ENCODE peak calls at places on chromosome 22, in seven cellular contexts. K is mesendoderm, E is neuronal stem cell, S is mesenchymal stem cell, X is IMR-90, R is H9, L is H1. T is an unnamed sample.
A peak's percentile ranks its signal among the peaks of the same experiment; 100 is the strongest.

GRCh38 chr22:43044402-43044801 is 29.5 kb upstream of the PACSIN2 start:
- DNase-seq in R (no peak), K (no peak), E (no peak), L (no peak), X (no peak), S (no peak), T (no peak)

GRCh38 chr22:24414984-24415945 is 12.1 kb upstream of the ADORA2A start:
- DNase-seq in S (no peak), L (no peak), E (no peak), R (no peak), K (no peak), X (peak; percentile 53), T (no peak)

GRCh38 chr22:36569999-36570398 is 41.0 kb upstream of the EIF3D start:
- DNase-seq in E (peak; percentile 21), L (peak; percentile 38), R (peak; percentile 83), X (peak; percentile 27), K (peak; percentile 80), S (no peak), T (peak; percentile 57)

GRCh38 chr22:40237241-40237640 is 59.5 kb downstream of the TNRC6B start:
- DNase-seq in R (peak; percentile 17), K (no peak), S (no peak), E (no peak), X (no peak), L (no peak), T (no peak)

GRCh38 chr22:24051568-24051967 is 40.5 kb downstream of the CABIN1 start:
- DNase-seq in K (no peak), X (no peak), S (no peak), L (no peak), R (no peak), E (no peak), T (no peak)

GRCh38 chr22:24753919-24754318 is 20.6 kb downstream of the PIWIL3 start:
- DNase-seq in R (no peak), S (no peak), K (no peak), X (no peak), L (no peak), E (no peak), T (no peak)

GRCh38 chr22:40028098-40028425 is 33.3 kb downstream of the FAM83F start:
- DNase-seq in R (no peak), L (no peak), S (no peak), E (no peak), K (no peak), X (no peak), T (no peak)

GRCh38 chr22:17647996-17648395 is 9.4 kb downstream of the BCL2L13 start:
- DNase-seq in R (no peak), X (no peak), E (no peak), L (no peak), S (no peak), K (no peak), T (no peak)

GRCh38 chr22:32648486-32648885 is 153.0 kb upstream of the TIMP3 start:
- DNase-seq in L (no peak), E (no peak), X (no peak), K (no peak), S (no peak), R (no peak), T (no peak)

GRCh38 chr22:37101311-37102063 is 8.0 kb downstream of the TMPRSS6 start:
- DNase-seq in R (no peak), K (no peak), S (no peak), L (no peak), X (no peak), E (no peak), T (no peak)

GRCh38 chr22:22239311-22239939 is 5.2 kb upstream of the VPREB1 start:
- DNase-seq in E (no peak), S (no peak), L (no peak), K (no peak), R (no peak), X (no peak), T (no peak)

GRCh38 chr22:21657361-21658118 is 8.3 kb upstream of the PPIL2 start:
- DNase-seq in R (peak; percentile 84), S (peak; percentile 60), K (peak; percentile 77), X (peak; percentile 8), E (peak; percentile 87), L (no peak), T (peak; percentile 86)

DNA sequence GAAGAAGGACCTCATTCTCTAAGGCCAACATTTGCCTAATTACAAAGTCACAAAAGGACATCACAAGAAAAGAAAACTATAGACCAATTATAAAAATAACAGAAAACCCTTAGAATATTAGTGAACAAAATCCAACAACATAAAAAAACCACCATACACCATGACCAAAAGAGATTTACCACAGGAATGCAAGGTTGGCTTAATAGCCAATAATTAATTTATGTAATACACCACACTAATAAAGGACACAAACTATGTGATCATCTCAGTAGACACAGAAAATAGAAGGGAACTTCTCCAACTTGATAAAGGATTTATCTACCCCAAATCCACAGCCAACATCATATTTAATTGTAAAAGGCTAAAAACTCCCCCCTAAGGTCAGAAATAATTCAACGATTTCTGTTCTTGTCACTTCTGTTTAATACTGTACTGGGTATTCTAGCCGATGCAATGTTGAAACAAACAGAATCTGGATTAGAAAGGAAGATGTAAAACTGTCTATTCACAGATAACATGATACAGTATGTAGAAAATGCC is 24.9 kb downstream of the CLTCL1 start:
- DNase-seq in L (no peak), K (no peak), X (no peak), S (no peak), R (no peak), E (no peak), T (no peak)
- H3K27me3 ChIP-seq in L (no peaks in the 10 kb centered on the region), K (no peaks in the 10 kb centered on the region), X (no peaks in the 10 kb centered on the region), S (no peaks in the 10 kb centered on the region), R (no peaks in the 10 kb centered on the region), E (no peaks in the 10 kb centered on the region), T (no peaks in the 10 kb centered on the region)

GRCh38 chr22:46453829-46454220 is 83.6 kb downstream of the CELSR1 start:
- DNase-seq in K (no peak), R (no peak), E (no peak), X (no peak), L (no peak), S (no peak), T (no peak)
- H3K4me1 ChIP-seq in K (no peaks in the 10 kb centered on the region), R (no peaks in the 10 kb centered on the region), E (peaks cover 29% of the 10 kb centered on the region), X (peaks cover 1% of the 10 kb centered on the region), L (peaks cover 5% of the 10 kb centered on the region), S (peaks cover 51% of the 10 kb centered on the region), T (peaks cover 55% of the 10 kb centered on the region)

GRCh38 chr22:29737251-29738117 is 17.7 kb downstream of the CABP7 start:
- DNase-seq in K (no peak), X (no peak), E (no peak), S (no peak), R (peak; percentile 53), L (no peak), T (peak; percentile 26)
- H2BK120ac ChIP-seq in K (no peak overlapping the region), X (no peak overlapping the region), E (no peak overlapping the region), S (no peak overlapping the region), R (no peak overlapping the region), L (no peak overlapping the region), T (no peak overlapping the region)

GRCh38 chr22:49330421-49331222 is 497.1 kb downstream of the BRD1 start:
- DNase-seq in L (no peak), X (no peak), E (no peak), S (no peak), R (no peak), K (no peak), T (no peak)
- H3K27me3 ChIP-seq in L (no peaks in the 10 kb centered on the region), X (no peaks in the 10 kb centered on the region), E (no peaks in the 10 kb centered on the region), S (no peaks in the 10 kb centered on the region), R (no peaks in the 10 kb centered on the region), K (no peaks in the 10 kb centered on the region), T (no peaks in the 10 kb centered on the region)

GRCh38 chr22:38313384-38313955 is 3.8 kb downstream of the CSNK1E start:
- DNase-seq in E (no peak), X (peak; percentile 96), L (no peak), S (peak; percentile 95), K (no peak), R (no peak), T (no peak)
- H3K4me1 ChIP-seq in E (peaks cover 33% of the 10 kb centered on the region), X (peaks cover 54% of the 10 kb centered on the region), L (peaks cover 40% of the 10 kb centered on the region), S (peaks cover 72% of the 10 kb centered on the region), K (peaks cover 8% of the 10 kb centered on the region), R (peaks cover 5% of the 10 kb centered on the region), T (peaks cover 38% of the 10 kb centered on the region)

DNA sequence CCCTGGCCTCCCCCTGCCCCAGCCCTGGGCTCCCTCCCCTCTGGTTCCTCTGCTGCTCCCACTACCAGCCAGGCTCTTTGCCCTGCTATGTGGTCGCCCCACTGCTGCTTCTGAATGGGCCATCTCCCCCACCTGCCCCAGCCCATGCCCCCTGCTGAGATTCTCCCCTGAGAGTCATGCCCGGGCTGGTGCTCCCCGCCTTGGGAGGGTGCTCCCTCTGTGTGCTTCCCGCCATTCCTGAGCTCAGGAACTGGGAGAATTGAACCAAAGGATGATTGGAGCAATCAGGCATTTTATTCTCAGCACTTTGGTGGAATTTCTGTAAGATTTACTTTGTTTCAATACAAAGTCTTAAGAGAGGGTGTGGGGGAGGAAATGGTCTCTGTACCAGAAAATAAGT is 6.8 kb downstream of the APOBEC3D start:
- DNase-seq in X (no peak), R (no peak), E (no peak), K (no peak), S (no peak), L (no peak), T (no peak)
- H2BK120ac ChIP-seq in X (no peak overlapping the region), R (no peak overlapping the region), E (no peak overlapping the region), K (no peak overlapping the region), S (no peak overlapping the region), L (no peak overlapping the region), T (no peak overlapping the region)